ENCODE peak calls at places on chromosomes 3 and 15, in nine cellular contexts. One of them, this sample, is unnamed.

GRCh38 chr3:188360364-188360881 is 206.5 kb downstream of the LPP start:
- DNase-seq in neural progenitor cell: no peak
- DNase-seq in progenitor cell of endocrine pancreas: no peak
- DNase-seq in NCI-H2029: no peak
- DNase-seq in kidney tubule cell: no peak
- DNase-seq in SJSA1: no peak
- DNase-seq in AG04449: no peak
- DNase-seq in fibroblast of gingiva: no peak
- DNase-seq in HCT116: no peak
- DNase-seq in this sample: no peak

GRCh38 chr3:134363381-134363755 is 10.9 kb downstream of the AMOTL2 start:
- DNase-seq in neural progenitor cell: no peak
- DNase-seq in progenitor cell of endocrine pancreas: no peak
- DNase-seq in NCI-H2029: no peak
- DNase-seq in kidney tubule cell: peak
- DNase-seq in SJSA1: no peak
- DNase-seq in AG04449: no peak
- DNase-seq in fibroblast of gingiva: no peak
- DNase-seq in HCT116: no peak
- DNase-seq in this sample: no peak

GRCh38 chr3:58035512-58035867 is 27.3 kb downstream of the FLNB start:
- DNase-seq in neural progenitor cell: no peak
- DNase-seq in progenitor cell of endocrine pancreas: no peak
- DNase-seq in NCI-H2029: no peak
- DNase-seq in kidney tubule cell: no peak
- DNase-seq in SJSA1: no peak
- DNase-seq in AG04449: no peak
- DNase-seq in fibroblast of gingiva: no peak
- DNase-seq in HCT116: no peak
- DNase-seq in this sample: no peak

GRCh38 chr15:62737551-62737950 is 305.0 kb upstream of the TPM1 start:
- DNase-seq in neural progenitor cell: no peak
- DNase-seq in progenitor cell of endocrine pancreas: no peak
- DNase-seq in NCI-H2029: no peak
- DNase-seq in kidney tubule cell: no peak
- DNase-seq in SJSA1: no peak
- DNase-seq in AG04449: no peak
- DNase-seq in fibroblast of gingiva: no peak
- DNase-seq in HCT116: no peak
- DNase-seq in this sample: no peak

GRCh38 chr3:9080165-9080564 is 116.9 kb upstream of the RAD18 start:
- DNase-seq in neural progenitor cell: no peak
- DNase-seq in progenitor cell of endocrine pancreas: no peak
- DNase-seq in NCI-H2029: no peak
- DNase-seq in kidney tubule cell: peak
- DNase-seq in SJSA1: no peak
- DNase-seq in AG04449: no peak
- DNase-seq in fibroblast of gingiva: no peak
- DNase-seq in HCT116: no peak
- DNase-seq in this sample: no peak

GRCh38 chr3:134567605-134568004 is 81.7 kb downstream of the CEP63 start:
- DNase-seq in neural progenitor cell: no peak
- DNase-seq in progenitor cell of endocrine pancreas: no peak
- DNase-seq in NCI-H2029: no peak
- DNase-seq in kidney tubule cell: peak
- DNase-seq in SJSA1: no peak
- DNase-seq in AG04449: no peak
- DNase-seq in fibroblast of gingiva: no peak
- DNase-seq in HCT116: no peak
- DNase-seq in this sample: no peak

GRCh38 chr3:111884411-111885018 is 25.4 kb downstream of the PHLDB2 start:
- DNase-seq in neural progenitor cell: no peak
- DNase-seq in progenitor cell of endocrine pancreas: no peak
- DNase-seq in NCI-H2029: no peak
- DNase-seq in kidney tubule cell: no peak
- DNase-seq in SJSA1: no peak
- DNase-seq in AG04449: no peak
- DNase-seq in fibroblast of gingiva: no peak
- DNase-seq in HCT116: no peak
- DNase-seq in this sample: no peak

GRCh38 chr3:55826731-55827496 is 339.8 kb upstream of the WNT5A start:
- DNase-seq in neural progenitor cell: no peak
- DNase-seq in progenitor cell of endocrine pancreas: no peak
- DNase-seq in NCI-H2029: no peak
- DNase-seq in kidney tubule cell: peak
- DNase-seq in SJSA1: no peak
- DNase-seq in AG04449: no peak
- DNase-seq in fibroblast of gingiva: peak
- DNase-seq in HCT116: no peak
- DNase-seq in this sample: no peak

GRCh38 chr3:74426571-74426970 is 187.9 kb downstream of the CNTN3 start:
- DNase-seq in neural progenitor cell: no peak
- DNase-seq in progenitor cell of endocrine pancreas: no peak
- DNase-seq in NCI-H2029: no peak
- DNase-seq in kidney tubule cell: peak
- DNase-seq in SJSA1: no peak
- DNase-seq in AG04449: peak
- DNase-seq in fibroblast of gingiva: peak
- DNase-seq in HCT116: no peak
- DNase-seq in this sample: no peak

GRCh38 chr15:64426845-64427465 is 33.4 kb upstream of the ZNF609 start:
- DNase-seq in neural progenitor cell: peak
- DNase-seq in progenitor cell of endocrine pancreas: no peak
- DNase-seq in NCI-H2029: no peak
- DNase-seq in kidney tubule cell: no peak
- DNase-seq in SJSA1: no peak
- DNase-seq in AG04449: no peak
- DNase-seq in fibroblast of gingiva: peak
- DNase-seq in HCT116: peak
- DNase-seq in this sample: no peak

GRCh38 chr15:51759557-51760070 is 8.2 kb downstream of the TMOD2 start:
- DNase-seq in neural progenitor cell: peak
- DNase-seq in progenitor cell of endocrine pancreas: no peak
- DNase-seq in NCI-H2029: peak
- DNase-seq in kidney tubule cell: peak
- DNase-seq in SJSA1: no peak
- DNase-seq in AG04449: peak
- DNase-seq in fibroblast of gingiva: peak
- DNase-seq in HCT116: no peak
- DNase-seq in this sample: no peak

GRCh38 chr15:101307897-101308603 is 13.0 kb upstream of the SNRPA1 start:
- DNase-seq in neural progenitor cell: no peak
- DNase-seq in progenitor cell of endocrine pancreas: no peak
- DNase-seq in NCI-H2029: no peak
- DNase-seq in kidney tubule cell: no peak
- DNase-seq in SJSA1: peak
- DNase-seq in AG04449: no peak
- DNase-seq in fibroblast of gingiva: no peak
- DNase-seq in HCT116: no peak
- DNase-seq in this sample: no peak

GRCh38 chr3:160099855-160100254 is 111.2 kb downstream of the IL12A start:
- DNase-seq in neural progenitor cell: no peak
- DNase-seq in progenitor cell of endocrine pancreas: no peak
- DNase-seq in NCI-H2029: no peak
- DNase-seq in kidney tubule cell: no peak
- DNase-seq in SJSA1: no peak
- DNase-seq in AG04449: no peak
- DNase-seq in fibroblast of gingiva: no peak
- DNase-seq in HCT116: no peak
- DNase-seq in this sample: no peak

GRCh38 chr3:50154840-50155490 is at the start of gene SEMA3F:
- DNase-seq in neural progenitor cell: peak
- DNase-seq in progenitor cell of endocrine pancreas: peak
- DNase-seq in NCI-H2029: no peak
- DNase-seq in kidney tubule cell: peak
- DNase-seq in SJSA1: no peak
- DNase-seq in AG04449: no peak
- DNase-seq in fibroblast of gingiva: peak
- DNase-seq in HCT116: no peak
- DNase-seq in this sample: no peak

GRCh38 chr3:149122716-149123578 is 6.5 kb upstream of the HPS3 start:
- DNase-seq in neural progenitor cell: no peak
- DNase-seq in progenitor cell of endocrine pancreas: no peak
- DNase-seq in NCI-H2029: no peak
- DNase-seq in kidney tubule cell: peak
- DNase-seq in SJSA1: no peak
- DNase-seq in AG04449: no peak
- DNase-seq in fibroblast of gingiva: no peak
- DNase-seq in HCT116: no peak
- DNase-seq in this sample: no peak

GRCh38 chr15:62883938-62884479 is 158.5 kb upstream of the TPM1 start:
- DNase-seq in neural progenitor cell: no peak
- DNase-seq in progenitor cell of endocrine pancreas: no peak
- DNase-seq in NCI-H2029: no peak
- DNase-seq in kidney tubule cell: no peak
- DNase-seq in SJSA1: no peak
- DNase-seq in AG04449: peak
- DNase-seq in fibroblast of gingiva: peak
- DNase-seq in HCT116: no peak
- DNase-seq in this sample: no peak

GRCh38 chr3:40313975-40314860 is 4.7 kb downstream of the EIF1B start:
- DNase-seq in neural progenitor cell: no peak
- DNase-seq in progenitor cell of endocrine pancreas: no peak
- DNase-seq in NCI-H2029: no peak
- DNase-seq in kidney tubule cell: no peak
- DNase-seq in SJSA1: no peak
- DNase-seq in AG04449: no peak
- DNase-seq in fibroblast of gingiva: peak
- DNase-seq in HCT116: no peak
- DNase-seq in this sample: no peak

GRCh38 chr15:27648359-27648758 is 450.8 kb downstream of the OCA2 start:
- DNase-seq in neural progenitor cell: no peak
- DNase-seq in progenitor cell of endocrine pancreas: no peak
- DNase-seq in NCI-H2029: no peak
- DNase-seq in kidney tubule cell: no peak
- DNase-seq in SJSA1: no peak
- DNase-seq in AG04449: no peak
- DNase-seq in fibroblast of gingiva: no peak
- DNase-seq in HCT116: no peak
- DNase-seq in this sample: no peak

GRCh38 chr15:56939257-56939656 is 20.8 kb downstream of the TCF12 start:
- DNase-seq in neural progenitor cell: no peak
- DNase-seq in progenitor cell of endocrine pancreas: no peak
- DNase-seq in NCI-H2029: no peak
- DNase-seq in kidney tubule cell: no peak
- DNase-seq in SJSA1: no peak
- DNase-seq in AG04449: no peak
- DNase-seq in fibroblast of gingiva: no peak
- DNase-seq in HCT116: no peak
- DNase-seq in this sample: no peak

GRCh38 chr3:197912770-197913476 is 37.1 kb upstream of the RPL35A start:
- DNase-seq in neural progenitor cell: peak
- DNase-seq in progenitor cell of endocrine pancreas: no peak
- DNase-seq in NCI-H2029: no peak
- DNase-seq in kidney tubule cell: no peak
- DNase-seq in SJSA1: no peak
- DNase-seq in AG04449: no peak
- DNase-seq in fibroblast of gingiva: no peak
- DNase-seq in HCT116: no peak
- DNase-seq in this sample: no peak

GRCh38 chr3:17640466-17640865 is 102.0 kb downstream of the TBC1D5 start:
- DNase-seq in neural progenitor cell: no peak
- DNase-seq in progenitor cell of endocrine pancreas: no peak
- DNase-seq in NCI-H2029: no peak
- DNase-seq in kidney tubule cell: peak
- DNase-seq in SJSA1: no peak
- DNase-seq in AG04449: no peak
- DNase-seq in fibroblast of gingiva: peak
- DNase-seq in HCT116: no peak
- DNase-seq in this sample: no peak

GRCh38 chr15:74799255-74799842 is 13.3 kb upstream of the LMAN1L start:
- DNase-seq in neural progenitor cell: no peak
- DNase-seq in progenitor cell of endocrine pancreas: no peak
- DNase-seq in NCI-H2029: no peak
- DNase-seq in kidney tubule cell: no peak
- DNase-seq in SJSA1: no peak
- DNase-seq in AG04449: no peak
- DNase-seq in fibroblast of gingiva: no peak
- DNase-seq in HCT116: no peak
- DNase-seq in this sample: no peak

GRCh38 chr15:71532994-71533393 is 277.4 kb upstream of the NR2E3 start:
- DNase-seq in neural progenitor cell: peak
- DNase-seq in progenitor cell of endocrine pancreas: no peak
- DNase-seq in NCI-H2029: no peak
- DNase-seq in kidney tubule cell: peak
- DNase-seq in SJSA1: no peak
- DNase-seq in AG04449: no peak
- DNase-seq in fibroblast of gingiva: peak
- DNase-seq in HCT116: peak
- DNase-seq in this sample: no peak

GRCh38 chr15:48307586-48307985 is 23.6 kb upstream of the DUT start:
- DNase-seq in neural progenitor cell: no peak
- DNase-seq in progenitor cell of endocrine pancreas: no peak
- DNase-seq in NCI-H2029: no peak
- DNase-seq in kidney tubule cell: no peak
- DNase-seq in SJSA1: no peak
- DNase-seq in AG04449: no peak
- DNase-seq in fibroblast of gingiva: no peak
- DNase-seq in HCT116: no peak
- DNase-seq in this sample: no peak

GRCh38 chr3:187808466-187809291 is 63.4 kb upstream of the BCL6 start:
- DNase-seq in neural progenitor cell: peak
- DNase-seq in progenitor cell of endocrine pancreas: no peak
- DNase-seq in NCI-H2029: no peak
- DNase-seq in kidney tubule cell: peak
- DNase-seq in SJSA1: no peak
- DNase-seq in AG04449: no peak
- DNase-seq in fibroblast of gingiva: no peak
- DNase-seq in HCT116: no peak
- DNase-seq in this sample: no peak

This sample was measured in DMS153.